ENCODE peak calls at places on chromosome 6, in eight cellular contexts. W, N, S, U, C, D, K and T are unnamed samples.

GRCh38 chr6:112044856-112045255 is 9.0 kb upstream of the CCN6 start:
- DNase-seq in W (peak), N (no peak), S (peak), U (peak), C (no peak), D (no peak), K (no peak), T (peak)

GRCh38 chr6:45187841-45188240 is 140.3 kb upstream of the RUNX2 start:
- DNase-seq in W (peak), N (no peak), S (peak), U (peak), C (no peak), D (no peak), K (no peak), T (peak)

GRCh38 chr6:31794866-31795615 is 511 bp downstream of the VARS1 start:
- DNase-seq in W (peak), N (peak), S (no peak), U (no peak), C (peak), D (no peak), K (peak), T (no peak)

GRCh38 chr6:121641158-121641557 is 205.7 kb downstream of the GJA1 start:
- DNase-seq in W (no peak), N (no peak), S (no peak), U (no peak), C (no peak), D (no peak), K (no peak), T (no peak)

GRCh38 chr6:77456531-77457248 is 6.6 kb downstream of the HTR1B start:
- DNase-seq in W (peak), N (no peak), S (peak), U (peak), C (no peak), D (peak), K (no peak), T (peak)

GRCh38 chr6:137928286-137928685 is 61.2 kb downstream of the TNFAIP3 start:
- DNase-seq in W (no peak), N (peak), S (no peak), U (no peak), C (no peak), D (no peak), K (no peak), T (no peak)

GRCh38 chr6:5537967-5538366 is 276.7 kb downstream of the FARS2 start:
- DNase-seq in W (peak), N (no peak), S (peak), U (no peak), C (no peak), D (no peak), K (no peak), T (peak)

GRCh38 chr6:50818673-50819072 is at the start of gene TFAP2B:
- DNase-seq in W (no peak), N (no peak), S (no peak), U (no peak), C (no peak), D (no peak), K (no peak), T (no peak)

GRCh38 chr6:3329491-3330051 is 70.8 kb downstream of the PSMG4 start:
- DNase-seq in W (no peak), N (peak), S (no peak), U (no peak), C (no peak), D (no peak), K (no peak), T (no peak)

GRCh38 chr6:131255434-131255833 is 120.2 kb downstream of the AKAP7 start:
- DNase-seq in W (no peak), N (no peak), S (no peak), U (no peak), C (no peak), D (no peak), K (no peak), T (no peak)

GRCh38 chr6:2900821-2901644 is 2.1 kb downstream of the SERPINB9 start:
- DNase-seq in W (no peak), N (no peak), S (no peak), U (no peak), C (no peak), D (no peak), K (no peak), T (peak)

GRCh38 chr6:1020837-1021236 is 291.1 kb upstream of the FOXQ1 start:
- DNase-seq in W (no peak), N (no peak), S (no peak), U (no peak), C (no peak), D (no peak), K (no peak), T (no peak)

GRCh38 chr6:15026832-15027231 is 219.0 kb upstream of the JARID2 start:
- DNase-seq in W (peak), N (no peak), S (peak), U (peak), C (no peak), D (no peak), K (no peak), T (peak)

GRCh38 chr6:36827261-36828079 is 11.8 kb downstream of the CPNE5 start:
- DNase-seq in W (peak), N (peak), S (peak), U (peak), C (no peak), D (peak), K (peak), T (peak)

GRCh38 chr6:710601-711571 is 17.9 kb upstream of the EXOC2 start:
- DNase-seq in W (peak), N (peak), S (peak), U (no peak), C (peak), D (peak), K (peak), T (peak)

GRCh38 chr6:24910331-24910849 is 25.4 kb downstream of the RIPOR2 start:
- DNase-seq in W (peak), N (peak), S (no peak), U (no peak), C (peak), D (no peak), K (peak), T (no peak)

GRCh38 chr6:106513813-106514212 is 115.5 kb downstream of the RTN4IP1 start:
- DNase-seq in W (no peak), N (no peak), S (no peak), U (no peak), C (no peak), D (no peak), K (no peak), T (no peak)

GRCh38 chr6:113920663-113921267 is 50.2 kb downstream of the HDAC2 start:
- DNase-seq in W (no peak), N (no peak), S (no peak), U (no peak), C (no peak), D (no peak), K (no peak), T (no peak)

GRCh38 chr6:23091795-23092194 is 522.4 kb downstream of the HDGFL1 start:
- DNase-seq in W (no peak), N (no peak), S (peak), U (no peak), C (no peak), D (no peak), K (no peak), T (peak)

GRCh38 chr6:68192988-68193387 is 442.1 kb upstream of the ADGRB3 start:
- DNase-seq in W (no peak), N (no peak), S (no peak), U (no peak), C (no peak), D (no peak), K (no peak), T (no peak)

GRCh38 chr6:147285087-147285855 is 81.1 kb downstream of the STXBP5 start:
- DNase-seq in W (peak), N (no peak), S (peak), U (no peak), C (peak), D (no peak), K (no peak), T (peak)

GRCh38 chr6:164928366-164929154 is 380.8 kb downstream of the C6orf118 start:
- DNase-seq in W (peak), N (peak), S (no peak), U (no peak), C (no peak), D (no peak), K (no peak), T (no peak)

GRCh38 chr6:126773122-126773805 is 345.2 kb upstream of the RSPO3 start:
- DNase-seq in W (peak), N (no peak), S (no peak), U (no peak), C (peak), D (no peak), K (no peak), T (peak)

GRCh38 chr6:11685411-11686093 is 93.1 kb downstream of the ADTRP start:
- DNase-seq in W (peak), N (no peak), S (peak), U (peak), C (no peak), D (no peak), K (no peak), T (peak)

GRCh38 chr6:21816231-21816630 is 222.7 kb downstream of the SOX4 start:
- DNase-seq in W (no peak), N (no peak), S (no peak), U (no peak), C (no peak), D (no peak), K (no peak), T (no peak)

GRCh38 chr6:74166849-74167248 is 470.8 kb downstream of the CD109 start:
- DNase-seq in W (peak), N (no peak), S (peak), U (no peak), C (no peak), D (no peak), K (no peak), T (no peak)

GRCh38 chr6:160974304-160974771 is 17.2 kb upstream of the MAP3K4 start:
- DNase-seq in W (peak), N (no peak), S (peak), U (peak), C (no peak), D (peak), K (no peak), T (peak)

GRCh38 chr6:68094070-68094469 is 541.0 kb upstream of the ADGRB3 start:
- DNase-seq in W (no peak), N (no peak), S (no peak), U (no peak), C (no peak), D (no peak), K (no peak), T (no peak)

GRCh38 chr6:149895702-149896310 is 2.1 kb downstream of the RAET1E start:
- DNase-seq in W (peak), N (peak), S (peak), U (no peak), C (no peak), D (peak), K (peak), T (peak)

GRCh38 chr6:74879234-74879633 is 326.6 kb downstream of the COL12A1 start:
- DNase-seq in W (peak), N (no peak), S (peak), U (peak), C (no peak), D (no peak), K (no peak), T (peak)

GRCh38 chr6:14759976-14760672 is 485.7 kb upstream of the JARID2 start:
- DNase-seq in W (no peak), N (no peak), S (no peak), U (no peak), C (no peak), D (no peak), K (no peak), T (no peak)

GRCh38 chr6:26552205-26552604 is 14.0 kb downstream of the HMGN4 start:
- DNase-seq in W (no peak), N (no peak), S (no peak), U (no peak), C (no peak), D (no peak), K (no peak), T (no peak)

GRCh38 chr6:89818977-89819335 is 638 bp downstream of the MDN1 start:
- DNase-seq in W (peak), N (no peak), S (peak), U (no peak), C (peak), D (no peak), K (no peak), T (peak)

GRCh38 chr6:144467153-144467762 is 182.1 kb downstream of the UTRN start:
- DNase-seq in W (no peak), N (no peak), S (no peak), U (no peak), C (peak), D (no peak), K (no peak), T (no peak)

GRCh38 chr6:34475167-34476047 is 9.5 kb downstream of the PACSIN1 start:
- DNase-seq in W (peak), N (no peak), S (peak), U (no peak), C (no peak), D (no peak), K (no peak), T (no peak)

GRCh38 chr6:34473967-34474366 is 8.1 kb downstream of the PACSIN1 start:
- DNase-seq in W (no peak), N (no peak), S (no peak), U (no peak), C (no peak), D (no peak), K (no peak), T (no peak)

GRCh38 chr6:34476462-34476861 is 10.6 kb downstream of the PACSIN1 start:
- DNase-seq in W (no peak), N (peak), S (no peak), U (no peak), C (no peak), D (no peak), K (no peak), T (no peak)

GRCh38 chr6:34476048-34476328 is 10.1 kb downstream of the PACSIN1 start:
- DNase-seq in W (no peak), N (no peak), S (no peak), U (no peak), C (no peak), D (no peak), K (no peak), T (no peak)

GRCh38 chr6:34474754-34475153 is 8.9 kb downstream of the PACSIN1 start:
- DNase-seq in W (no peak), N (no peak), S (no peak), U (no peak), C (no peak), D (no peak), K (no peak), T (no peak)
- H3K4me3 ChIP-seq in W (no peak), N (no peak), S (no peak), U (no peak), C (no peak), D (no peak), K (no peak), T (no peak)

DNA sequence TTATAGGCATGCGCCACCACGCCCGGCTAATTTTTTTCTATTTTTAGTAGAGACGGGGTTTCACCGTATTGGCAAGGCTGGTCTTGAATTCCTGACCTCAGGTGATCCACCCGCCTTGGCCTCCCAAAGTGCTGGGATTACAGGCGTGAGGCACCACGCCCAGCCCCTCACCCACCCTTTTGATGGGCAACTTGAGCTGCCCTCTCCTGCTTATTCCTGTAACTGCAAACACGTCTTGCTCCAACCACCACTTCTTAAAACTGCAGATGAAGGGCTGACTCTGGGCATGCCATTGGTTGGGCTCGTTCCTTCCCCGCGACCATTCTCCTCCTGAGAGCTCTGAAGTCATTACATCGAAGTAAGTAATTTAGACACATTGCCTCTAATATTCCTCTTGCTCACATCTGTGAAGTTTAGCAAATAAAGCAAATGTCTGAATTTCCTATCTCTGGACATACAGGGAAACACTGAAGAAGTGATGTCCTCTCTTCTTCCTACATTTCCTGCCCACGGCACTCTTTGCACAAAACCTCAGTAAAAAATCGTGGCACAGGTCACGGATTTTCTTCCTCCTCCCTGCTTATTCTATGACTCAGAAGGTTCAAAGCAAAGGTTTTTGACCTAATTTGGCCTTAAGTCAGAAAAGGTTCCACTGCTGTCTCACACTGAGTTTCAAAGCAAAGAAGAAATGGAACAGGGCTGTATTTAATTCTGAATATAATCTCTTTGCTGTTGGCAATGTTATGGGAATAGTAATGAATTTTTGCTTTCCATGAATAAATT is 117.5 kb downstream of the GMPR start:
- DNase-seq in W (peak), N (no peak), S (no peak), U (no peak), C (peak), D (no peak), K (no peak), T (peak)
- TF ChIP-seq CTCF in W (no peak), N (no peak), S (no peak), U (no peak), C (peak), D (no peak), K (no peak), T (no peak)

GRCh38 chr6:158154816-158155215 is 13.2 kb downstream of the SERAC1 start:
- DNase-seq in W (no peak), N (no peak), S (no peak), U (no peak), C (no peak), D (no peak), K (no peak), T (no peak)
- H3K4me3 ChIP-seq in W (no peak), N (no peak), S (no peak), U (no peak), C (no peak), D (no peak), K (no peak), T (no peak)

GRCh38 chr6:18323935-18324707 is 59.8 kb upstream of the DEK start:
- DNase-seq in W (peak), N (no peak), S (peak), U (no peak), C (peak), D (no peak), K (no peak), T (peak)
- TF ChIP-seq CTCF in W (peak), N (peak), S (peak), U (peak), C (peak), D (peak), K (peak), T (peak)

GRCh38 chr6:35214869-35215664 is 1.3 kb downstream of the SCUBE3 start:
- DNase-seq in W (no peak), N (no peak), S (peak), U (no peak), C (peak), D (no peak), K (no peak), T (no peak)

GRCh38 chr6:35218021-35218420 is 4.3 kb downstream of the SCUBE3 start:
- DNase-seq in W (peak), N (no peak), S (peak), U (no peak), C (no peak), D (no peak), K (no peak), T (peak)

GRCh38 chr6:35216832-35217811 is 3.4 kb downstream of the SCUBE3 start:
- DNase-seq in W (no peak), N (no peak), S (no peak), U (no peak), C (peak), D (no peak), K (no peak), T (no peak)

GRCh38 chr6:35215665-35216411 is 2.1 kb downstream of the SCUBE3 start:
- DNase-seq in W (no peak), N (no peak), S (peak), U (no peak), C (no peak), D (no peak), K (no peak), T (no peak)

GRCh38 chr6:35216412-35216732 is 2.6 kb downstream of the SCUBE3 start:
- DNase-seq in W (no peak), N (no peak), S (no peak), U (no peak), C (no peak), D (no peak), K (no peak), T (no peak)
- H3K4me3 ChIP-seq in W (no peak), N (no peak), S (no peak), U (no peak), C (peak), D (no peak), K (no peak), T (no peak)

DNA sequence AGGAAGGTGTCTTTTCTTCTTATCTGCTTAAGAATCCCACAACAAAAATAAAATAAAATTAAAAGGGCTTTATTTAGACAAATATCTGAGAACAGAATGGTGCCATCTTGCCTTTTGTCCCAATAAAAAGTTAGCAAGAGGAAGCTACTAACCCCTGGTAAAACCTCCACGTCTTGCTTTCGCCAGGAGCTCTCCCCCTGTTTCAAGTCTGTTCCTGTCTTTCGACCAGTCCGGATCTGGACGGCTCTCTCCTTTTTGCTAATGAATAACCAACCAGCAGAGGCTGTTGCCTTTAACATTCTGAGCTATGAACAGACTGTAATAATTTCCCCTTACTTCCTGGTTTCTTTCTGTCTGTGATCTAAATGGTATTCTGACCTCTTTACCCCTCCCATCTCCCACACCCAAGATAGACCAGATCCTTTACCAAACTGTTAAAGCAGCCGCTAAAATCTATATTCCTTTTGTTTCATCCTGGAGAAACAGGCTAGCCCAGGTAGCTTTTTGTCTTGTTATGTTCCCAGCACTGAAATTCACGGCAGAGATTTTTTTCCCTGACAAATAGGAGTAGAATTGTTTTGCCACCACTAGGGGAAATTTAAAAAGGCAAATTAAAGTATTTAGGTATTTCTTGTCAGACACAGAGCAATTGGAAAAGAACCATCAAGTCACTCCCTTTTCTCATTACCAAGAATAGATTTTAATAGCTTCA is at the start of gene FRK:
- DNase-seq in W (no peak), N (no peak), S (peak), U (no peak), C (peak), D (peak), K (no peak), T (peak)
- TF ChIP-seq CTCF in W (peak), N (no peak), S (peak), U (peak), C (no peak), D (peak), K (no peak), T (peak)

DNA sequence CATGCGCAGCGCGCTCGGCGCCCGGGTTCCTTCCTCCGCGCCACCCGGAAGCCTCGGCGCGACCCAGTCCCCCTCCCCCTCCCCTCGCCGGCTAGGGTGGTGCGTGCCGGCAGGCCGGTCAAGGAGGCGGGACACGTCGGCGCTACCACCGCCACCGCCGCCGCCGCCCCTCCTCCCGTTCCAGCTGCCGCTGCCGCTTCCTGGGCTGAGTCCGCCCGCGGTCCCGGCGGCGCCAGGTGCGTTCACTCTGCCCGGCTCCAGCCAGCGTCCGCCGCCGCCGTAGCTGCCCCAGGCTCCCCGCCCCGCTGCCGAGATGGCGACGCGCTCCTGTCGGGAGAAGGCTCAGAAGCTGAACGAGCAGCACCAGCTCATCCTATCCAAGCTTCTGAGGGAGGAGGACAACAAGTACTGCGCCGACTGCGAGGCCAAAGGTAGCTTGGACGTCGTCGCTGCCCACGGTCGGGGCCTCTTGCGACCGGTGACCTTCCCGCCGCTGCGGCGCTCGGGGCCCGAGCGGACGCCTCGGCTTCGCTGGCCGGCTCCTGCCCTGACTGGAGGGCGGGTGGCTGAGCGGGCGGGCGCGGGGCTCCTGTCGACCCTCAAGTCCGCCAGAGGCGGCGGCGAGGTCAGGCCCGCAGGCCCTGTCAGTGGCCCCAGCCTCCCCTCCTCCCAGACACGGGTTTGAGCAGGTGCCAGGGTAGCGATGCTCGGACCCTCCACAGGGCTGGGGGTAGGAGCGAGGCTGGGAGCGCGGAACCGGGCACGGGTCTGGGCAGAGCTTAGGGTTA is at the start of gene SMAP1:
- DNase-seq in W (peak), N (peak), S (peak), U (peak), C (peak), D (peak), K (peak), T (peak)
- H3K4me3 ChIP-seq in W (peak), N (peak), S (peak), U (peak), C (peak), D (peak), K (peak), T (peak)